ENCODE peak calls at places on chromosomes 13 and 19, in four cellular contexts. One of them, this sample, is unnamed.

GRCh38 chr19:13794388-13794751 is 873 bp upstream of the ZSWIM4 start:
- DNase-seq in aorta: peak; percentile 93
- DNase-seq in GM23338: peak; percentile 39
- DNase-seq in BJ: peak; percentile 96
- DNase-seq in this sample: no peak

GRCh38 chr13:57123660-57124059 is 17.1 kb upstream of the PRR20A start:
- DNase-seq in aorta: peak; percentile 68
- DNase-seq in GM23338: no peak
- DNase-seq in BJ: no peak
- DNase-seq in this sample: no peak

GRCh38 chr13:41075034-41075433 is 13.7 kb downstream of the WBP4 start:
- DNase-seq in aorta: no peak
- DNase-seq in GM23338: peak; percentile 68
- DNase-seq in BJ: no peak
- DNase-seq in this sample: peak; percentile 66

GRCh38 chr13:90717451-90717936 is 630.0 kb upstream of the MIR17HG start:
- DNase-seq in aorta: no peak
- DNase-seq in GM23338: peak; percentile 49
- DNase-seq in BJ: peak; percentile 77
- DNase-seq in this sample: no peak

GRCh38 chr19:29485293-29485692 is 40.5 kb upstream of the VSTM2B start:
- DNase-seq in aorta: peak; percentile 15
- DNase-seq in GM23338: no peak
- DNase-seq in BJ: no peak
- DNase-seq in this sample: no peak

GRCh38 chr19:4501005-4501591 is 17.2 kb downstream of the PLIN4 start:
- DNase-seq in aorta: no peak
- DNase-seq in GM23338: no peak
- DNase-seq in BJ: no peak
- DNase-seq in this sample: no peak

GRCh38 chr13:113947321-113948033 is 26.4 kb downstream of the C13orf46 start:
- DNase-seq in aorta: peak; percentile 80
- DNase-seq in GM23338: peak; percentile 27
- DNase-seq in BJ: no peak
- DNase-seq in this sample: no peak

GRCh38 chr13:81318231-81319019 is 977.5 kb upstream of the SPRY2 start:
- DNase-seq in aorta: no peak
- DNase-seq in GM23338: no peak
- DNase-seq in BJ: no peak
- DNase-seq in this sample: no peak

GRCh38 chr19:47729799-47730520 is 15.4 kb upstream of the NOP53 start:
- DNase-seq in aorta: peak; percentile 77
- DNase-seq in GM23338: peak; percentile 97
- DNase-seq in BJ: no peak
- DNase-seq in this sample: no peak

GRCh38 chr13:44759222-44759721 is 183.1 kb upstream of the TSC22D1 start:
- DNase-seq in aorta: no peak
- DNase-seq in GM23338: no peak
- DNase-seq in BJ: no peak
- DNase-seq in this sample: no peak

GRCh38 chr19:16326401-16327130 is 1.9 kb downstream of the KLF2 start:
- DNase-seq in aorta: no peak
- DNase-seq in GM23338: peak; percentile 69
- DNase-seq in BJ: no peak
- DNase-seq in this sample: peak; percentile 57

GRCh38 chr13:97310809-97311436 is 88.8 kb downstream of the MBNL2 start:
- DNase-seq in aorta: no peak
- DNase-seq in GM23338: no peak
- DNase-seq in BJ: no peak
- DNase-seq in this sample: no peak

GRCh38 chr13:52969373-52969772 is 59.2 kb upstream of the OLFM4 start:
- DNase-seq in aorta: no peak
- DNase-seq in GM23338: no peak
- DNase-seq in BJ: no peak
- DNase-seq in this sample: no peak

GRCh38 chr19:29162694-29163093 is 50.3 kb downstream of the UQCRFS1 start:
- DNase-seq in aorta: no peak
- DNase-seq in GM23338: peak; percentile 23
- DNase-seq in BJ: no peak
- DNase-seq in this sample: no peak

GRCh38 chr13:20960663-20961309 is 58.2 kb upstream of the XPO4 start:
- DNase-seq in aorta: no peak
- DNase-seq in GM23338: no peak
- DNase-seq in BJ: no peak
- DNase-seq in this sample: no peak

GRCh38 chr13:20043207-20043925 is 84.8 kb downstream of the ZMYM2 start:
- DNase-seq in aorta: no peak
- DNase-seq in GM23338: no peak
- DNase-seq in BJ: no peak
- DNase-seq in this sample: no peak

GRCh38 chr13:73171242-73171641 is 112.4 kb downstream of the KLF5 start:
- DNase-seq in aorta: no peak
- DNase-seq in GM23338: no peak
- DNase-seq in BJ: no peak
- DNase-seq in this sample: no peak

GRCh38 chr13:46638262-46638661 is 85.3 kb downstream of the LRCH1 start:
- DNase-seq in aorta: no peak
- DNase-seq in GM23338: no peak
- DNase-seq in BJ: no peak
- DNase-seq in this sample: no peak

GRCh38 chr19:39873385-39873784 is 27.2 kb upstream of the FBL start:
- DNase-seq in aorta: no peak
- DNase-seq in GM23338: no peak
- DNase-seq in BJ: no peak
- DNase-seq in this sample: no peak

GRCh38 chr19:11480927-11481776 is at the start of gene ELAVL3:
- DNase-seq in aorta: no peak
- DNase-seq in GM23338: peak; percentile 76
- DNase-seq in BJ: no peak
- DNase-seq in this sample: no peak

GRCh38 chr19:45137179-45137761 is 23.5 kb downstream of the NKPD1 start:
- DNase-seq in aorta: no peak
- DNase-seq in GM23338: no peak
- DNase-seq in BJ: no peak
- DNase-seq in this sample: peak; percentile 95

GRCh38 chr13:100561599-100562204 is 26.9 kb downstream of the GGACT start:
- DNase-seq in aorta: no peak
- DNase-seq in GM23338: no peak
- DNase-seq in BJ: no peak
- DNase-seq in this sample: no peak

GRCh38 chr19:36182612-36183454 is 30.6 kb upstream of the COX7A1 start:
- DNase-seq in aorta: no peak
- DNase-seq in GM23338: peak; percentile 84
- DNase-seq in BJ: no peak
- DNase-seq in this sample: no peak

GRCh38 chr19:33402421-33403220 is 29.1 kb downstream of the CEBPG start:
- DNase-seq in aorta: peak; percentile 42
- DNase-seq in GM23338: no peak
- DNase-seq in BJ: no peak
- DNase-seq in this sample: no peak

GRCh38 chr13:23365652-23366051 is 67.8 kb downstream of the SACS start:
- DNase-seq in aorta: no peak
- DNase-seq in GM23338: no peak
- DNase-seq in BJ: no peak
- DNase-seq in this sample: no peak
- H3K36me3 ChIP-seq in aorta: peaks cover 14% of the 10 kb centered on the region
- H3K36me3 ChIP-seq in GM23338: peaks cover 39% of the 10 kb centered on the region
- H3K36me3 ChIP-seq in BJ: peaks cover 15% of the 10 kb centered on the region
- H3K36me3 ChIP-seq in this sample: peaks cover 58% of the 10 kb centered on the region

DNA sequence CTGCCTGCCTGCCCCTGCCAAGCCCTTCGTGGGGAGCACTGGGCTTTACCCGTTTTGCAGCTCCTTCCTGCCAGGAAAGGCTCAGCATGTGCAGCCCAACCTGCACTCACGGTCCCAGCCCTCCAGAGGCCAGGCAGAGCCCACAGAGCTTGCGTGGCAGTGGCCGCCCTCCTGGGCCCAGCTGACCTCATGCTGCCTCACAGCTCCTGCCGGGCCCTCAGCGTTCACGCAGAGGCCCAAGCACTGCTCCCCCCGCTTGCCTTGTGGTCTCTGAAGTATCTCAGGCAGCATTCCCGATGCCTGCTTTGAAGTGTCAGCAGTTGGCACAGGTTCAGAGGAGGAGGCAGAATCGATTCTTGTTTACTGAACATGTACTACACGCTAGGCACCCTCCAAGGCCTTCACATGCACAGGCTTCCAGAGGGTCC is 32.5 kb downstream of the CAPN12 start:
- DNase-seq in aorta: peak; percentile 81
- DNase-seq in GM23338: no peak
- DNase-seq in BJ: peak; percentile 67
- DNase-seq in this sample: no peak
- H3K36me3 ChIP-seq in aorta: peaks cover 3% of the 10 kb centered on the region
- H3K36me3 ChIP-seq in GM23338: peaks cover 36% of the 10 kb centered on the region
- H3K36me3 ChIP-seq in BJ: peaks cover 68% of the 10 kb centered on the region
- H3K36me3 ChIP-seq in this sample: peaks cover 58% of the 10 kb centered on the region

DNA sequence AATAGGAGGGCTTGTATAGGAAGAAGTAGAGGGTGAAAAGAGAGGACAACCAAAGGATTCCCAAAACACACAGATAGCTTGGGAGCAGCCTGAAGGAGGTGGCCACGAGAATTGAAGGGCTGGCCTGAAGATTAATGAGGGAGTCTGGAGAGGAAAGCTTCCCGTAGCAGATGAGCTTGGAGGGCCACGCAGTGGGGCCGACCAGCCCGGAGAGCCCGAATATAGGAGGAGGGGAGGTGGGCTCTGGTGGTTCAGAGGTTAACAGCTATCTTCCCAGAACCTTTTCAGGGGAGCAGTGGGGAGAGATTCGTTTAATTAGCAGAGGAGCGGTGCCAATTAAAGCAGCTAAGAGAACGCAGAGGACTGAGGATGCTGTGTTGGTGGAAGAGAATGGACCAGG is 154.9 kb downstream of the STK24 start:
- DNase-seq in aorta: no peak
- DNase-seq in GM23338: no peak
- DNase-seq in BJ: no peak
- DNase-seq in this sample: no peak
- H3K36me3 ChIP-seq in aorta: no peaks in the 10 kb centered on the region
- H3K36me3 ChIP-seq in GM23338: peaks cover 9% of the 10 kb centered on the region
- H3K36me3 ChIP-seq in BJ: peaks cover 11% of the 10 kb centered on the region
- H3K36me3 ChIP-seq in this sample: no peaks in the 10 kb centered on the region

GRCh38 chr19:5635427-5635826 is 12.5 kb downstream of the SAFB start:
- DNase-seq in aorta: no peak
- DNase-seq in GM23338: no peak
- DNase-seq in BJ: no peak
- DNase-seq in this sample: no peak
- H3K36me3 ChIP-seq in aorta: no peaks in the 10 kb centered on the region
- H3K36me3 ChIP-seq in GM23338: peaks cover 5% of the 10 kb centered on the region
- H3K36me3 ChIP-seq in BJ: no peaks in the 10 kb centered on the region
- H3K36me3 ChIP-seq in this sample: peaks cover 84% of the 10 kb centered on the region

DNA sequence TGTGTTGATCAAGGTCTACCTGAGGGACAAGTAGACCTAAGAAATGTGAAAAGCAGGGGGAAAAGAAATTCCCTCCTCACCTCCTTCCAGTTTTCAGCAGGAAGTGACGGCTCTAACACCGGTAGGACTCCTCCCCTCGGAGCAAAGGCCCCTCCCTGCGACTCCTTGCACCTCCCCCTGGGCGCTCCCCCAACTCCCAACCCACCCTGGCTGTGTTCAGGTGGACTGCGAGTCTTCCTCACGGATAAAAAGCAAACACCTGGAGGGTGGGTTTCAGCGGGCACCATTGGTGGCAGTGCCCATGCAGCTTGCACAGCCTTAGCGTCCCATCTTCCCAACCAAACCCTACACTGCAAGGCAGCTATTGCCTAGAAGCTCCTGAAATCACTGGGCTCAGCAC is 124.5 kb downstream of the COL4A1 start:
- DNase-seq in aorta: no peak
- DNase-seq in GM23338: no peak
- DNase-seq in BJ: no peak
- DNase-seq in this sample: no peak
- H3K36me3 ChIP-seq in aorta: peaks cover 11% of the 10 kb centered on the region
- H3K36me3 ChIP-seq in GM23338: no peaks in the 10 kb centered on the region
- H3K36me3 ChIP-seq in BJ: peaks cover 32% of the 10 kb centered on the region
- H3K36me3 ChIP-seq in this sample: no peaks in the 10 kb centered on the region

DNA sequence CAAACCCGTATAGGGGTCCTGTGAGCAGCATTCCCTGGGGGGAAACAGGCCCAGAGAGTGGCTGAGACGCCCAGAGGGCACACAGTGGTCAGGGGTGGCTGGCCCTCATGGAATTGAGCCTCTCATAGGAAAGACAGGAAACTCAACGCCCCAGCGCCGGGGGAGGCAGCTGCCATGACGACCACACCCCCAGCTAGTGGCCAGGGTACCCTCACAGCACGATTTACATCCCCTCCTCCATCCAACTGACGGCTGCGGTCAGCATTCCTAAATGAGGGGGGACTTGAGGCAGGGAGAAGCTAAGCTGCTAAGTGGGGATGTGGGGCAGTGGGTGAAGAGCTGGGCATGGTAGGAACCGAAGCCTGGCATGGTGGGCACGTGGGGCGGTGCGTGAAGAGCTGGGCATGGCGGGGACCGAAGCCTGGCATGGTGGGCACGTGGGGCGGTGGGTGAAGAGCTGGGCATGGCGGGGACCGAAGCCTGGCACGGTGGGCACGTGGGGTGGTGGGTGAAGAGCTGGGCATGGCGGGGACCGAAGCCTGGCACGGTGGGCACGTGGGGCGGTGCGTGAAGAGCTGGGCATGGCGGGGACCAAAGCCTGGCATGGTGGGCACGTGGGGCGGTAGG is 10.0 kb downstream of the MED16 start:
- DNase-seq in aorta: no peak
- DNase-seq in GM23338: no peak
- DNase-seq in BJ: no peak
- DNase-seq in this sample: no peak
- H3K36me3 ChIP-seq in aorta: no peaks in the 10 kb centered on the region
- H3K36me3 ChIP-seq in GM23338: no peaks in the 10 kb centered on the region
- H3K36me3 ChIP-seq in BJ: peaks cover 43% of the 10 kb centered on the region
- H3K36me3 ChIP-seq in this sample: peaks cover 47% of the 10 kb centered on the region

This sample was measured in OCI-LY7.